ENCODE peak calls at places on chromosome 2, in seven cellular contexts. A is NCI-H1092, C is body of pancreas, U is mammary epithelial cell, T is activated gamma-delta T cell, Y is suprapubic skin, O is cardiac septum. G is an unnamed sample.

GRCh38 chr2:37635359-37636208 is 35.9 kb downstream of the CDC42EP3 start:
- DNase-seq in U (peak), C (no peak), O (peak), T (no peak), A (no peak), Y (no peak), G (no peak)

GRCh38 chr2:25072606-25073005 is 30.7 kb downstream of the EFR3B start:
- DNase-seq in U (no peak), Y (no peak), A (no peak), C (no peak), O (no peak), T (no peak), G (no peak)

GRCh38 chr2:1649103-1649870 is 95.0 kb downstream of the PXDN start:
- DNase-seq in O (peak), C (no peak), U (no peak), A (no peak), T (no peak), Y (no peak), G (peak)

GRCh38 chr2:108691447-108691846 is 27.8 kb upstream of the RANBP2 start:
- DNase-seq in O (no peak), C (no peak), Y (no peak), A (no peak), U (no peak), T (no peak), G (no peak)

GRCh38 chr2:152402780-152403388 is 67.9 kb downstream of the FMNL2 start:
- DNase-seq in A (no peak), C (no peak), T (no peak), Y (no peak), U (no peak), O (no peak), G (no peak)

GRCh38 chr2:29275186-29275585 is 160.0 kb downstream of the CLIP4 start:
- DNase-seq in U (no peak), T (no peak), C (no peak), Y (peak), O (no peak), A (no peak), G (no peak)

GRCh38 chr2:15050483-15050882 is 418.0 kb downstream of the LRATD1 start:
- DNase-seq in C (no peak), T (no peak), Y (no peak), A (peak), O (no peak), U (peak), G (no peak)

GRCh38 chr2:42980764-42981416 is 188.5 kb upstream of the HAAO start:
- DNase-seq in C (peak), O (peak), A (no peak), T (no peak), Y (peak), U (no peak), G (peak)